ENCODE peak calls at places on chromosomes 1 and 21, in eight cellular contexts. P, K, X, B, D, J, G and L are unnamed samples.

GRCh38 chr1:117608213-117608612 is 2.4 kb downstream of the TENT5C start:
- DNase-seq in P (no peak), X (no peak), D (no peak), J (no peak), K (no peak), B (no peak), G (no peak), L (no peak)

GRCh38 chr1:5393591-5393990 is 598.6 kb downstream of the NPHP4 start:
- DNase-seq in K (no peak), B (no peak), D (no peak), P (no peak), G (no peak), J (no peak), X (no peak), L (no peak)

GRCh38 chr1:239657291-239657690 is 270.9 kb downstream of the CHRM3 start:
- DNase-seq in G (no peak), P (no peak), J (no peak), D (no peak), X (no peak), K (no peak), B (no peak), L (no peak)

GRCh38 chr1:192951961-192952460 is 107.1 kb downstream of the UCHL5 start:
- DNase-seq in X (peak; percentile 80), D (no peak), P (peak; percentile 87), G (peak; percentile 85), K (no peak), J (peak; percentile 55), B (peak; percentile 28), L (peak; percentile 85)

GRCh38 chr1:93029317-93029716 is 49.8 kb upstream of the MTF2 start:
- DNase-seq in J (no peak), B (no peak), G (no peak), K (no peak), D (no peak), P (no peak), X (no peak), L (no peak)

GRCh38 chr1:219324629-219325367 is 151.1 kb downstream of the LYPLAL1 start:
- DNase-seq in P (peak; percentile 87), B (no peak), D (no peak), K (no peak), X (peak; percentile 83), G (peak; percentile 92), J (peak; percentile 84), L (peak; percentile 96)

GRCh38 chr1:5947978-5948680 is 44.1 kb downstream of the NPHP4 start:
- DNase-seq in J (no peak), X (no peak), D (peak; percentile 17), K (peak; percentile 42), B (no peak), P (no peak), G (no peak), L (peak; percentile 32)

GRCh38 chr1:185679220-185679619 is 55.0 kb upstream of the HMCN1 start:
- DNase-seq in J (no peak), G (no peak), P (peak; percentile 8), X (no peak), K (no peak), D (no peak), B (no peak), L (no peak)

GRCh38 chr1:30414086-30414850 is 309.1 kb downstream of the MATN1 start:
- DNase-seq in G (no peak), P (no peak), B (no peak), X (no peak), D (no peak), J (no peak), K (peak; percentile 31), L (no peak)

GRCh38 chr21:28936036-28936435 is 56.6 kb downstream of the LTN1 start:
- DNase-seq in X (no peak), D (no peak), B (no peak), P (no peak), K (no peak), G (no peak), J (peak; percentile 55), L (no peak)

GRCh38 chr1:244354810-244355278 is 96.9 kb downstream of the ADSS2 start:
- DNase-seq in D (no peak), J (no peak), X (no peak), K (no peak), G (no peak), P (no peak), B (no peak), L (peak; percentile 8)
- H3K4me3 ChIP-seq in D (no peak overlapping the region), J (no peak overlapping the region), X (no peak overlapping the region), K (no peak overlapping the region), G (no peak overlapping the region), P (no peak overlapping the region), B (no peak overlapping the region), L (no peak overlapping the region)

DNA sequence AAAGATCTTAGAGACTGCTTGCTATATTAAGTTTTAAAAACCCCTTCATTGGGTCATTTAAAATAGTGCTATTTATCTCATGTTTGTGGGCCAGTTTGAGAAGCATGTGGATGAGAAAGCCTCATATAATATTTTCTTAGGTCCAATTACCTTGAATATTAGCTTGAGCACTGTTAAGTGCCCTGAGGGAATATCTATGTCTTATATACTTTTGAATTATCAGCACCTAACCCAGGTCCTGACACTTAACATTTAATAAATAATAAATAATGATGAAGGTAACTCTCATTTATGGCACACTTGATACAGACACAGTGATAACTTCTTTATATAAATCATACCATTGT is 293 bp upstream of the GBP2 start:
- DNase-seq in B (no peak), J (no peak), D (no peak), G (no peak), P (no peak), K (no peak), X (no peak), L (no peak)
- H3K4me3 ChIP-seq in B (no peak overlapping the region), J (no peak overlapping the region), D (peak overlapping the region; percentile 59), G (no peak overlapping the region), P (no peak overlapping the region), K (peak overlapping the region; percentile 63), X (peak overlapping the region; percentile 92), L (peak overlapping the region; percentile 70)

GRCh38 chr1:11784256-11784992 is 21.3 kb downstream of the MTHFR start:
- DNase-seq in X (no peak), D (no peak), P (no peak), K (no peak), G (no peak), J (no peak), B (no peak), L (no peak)
- H3K4me3 ChIP-seq in X (no peak overlapping the region), D (peak overlapping the region; percentile 43), P (peak overlapping the region; percentile 6), K (peak overlapping the region; percentile 35), G (no peak overlapping the region), J (no peak overlapping the region), B (no peak overlapping the region), L (peak overlapping the region; percentile 60)

DNA sequence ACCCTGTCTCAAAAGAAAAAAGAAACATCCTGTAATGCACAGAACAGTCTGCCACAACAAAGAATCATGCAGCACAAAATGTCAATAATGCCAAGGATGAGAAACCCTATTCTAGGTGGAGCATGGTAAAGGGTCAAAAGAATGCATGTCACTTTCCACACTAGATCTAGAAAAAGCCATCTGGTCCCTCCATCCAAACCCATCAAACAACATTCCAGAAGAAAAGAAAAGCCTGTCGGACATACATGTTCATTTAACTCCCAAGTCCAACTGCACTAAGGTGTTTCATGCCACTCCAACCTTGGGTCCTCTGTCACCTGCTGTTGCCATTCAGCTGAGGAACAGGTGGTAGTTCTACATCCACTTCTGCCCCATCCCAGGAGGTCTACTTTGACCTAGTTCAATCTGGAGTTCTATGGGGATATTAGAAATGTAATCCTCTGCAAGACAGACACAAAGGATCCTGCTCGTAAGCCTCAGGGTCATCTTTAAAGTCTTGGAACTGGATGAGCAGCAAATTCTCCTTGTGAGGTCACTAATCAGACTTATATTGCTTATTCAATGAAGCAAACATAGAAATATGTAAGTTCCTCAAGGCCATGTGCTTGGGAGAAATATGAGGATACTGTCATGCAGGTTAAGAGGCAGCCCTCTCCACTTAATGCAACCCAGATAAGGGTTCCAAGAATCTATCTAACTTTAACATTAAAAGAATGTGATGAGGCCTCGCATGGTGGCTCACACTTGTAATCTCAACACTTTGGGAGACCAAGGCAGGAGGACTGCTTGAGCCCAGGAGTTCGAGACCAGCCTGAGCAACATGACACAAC is 3.7 kb downstream of the DEDD start:
- DNase-seq in D (no peak), J (no peak), P (no peak), K (no peak), X (no peak), G (no peak), B (no peak), L (no peak)
- H3K4me3 ChIP-seq in D (no peak overlapping the region), J (no peak overlapping the region), P (no peak overlapping the region), K (no peak overlapping the region), X (no peak overlapping the region), G (no peak overlapping the region), B (no peak overlapping the region), L (no peak overlapping the region)

DNA sequence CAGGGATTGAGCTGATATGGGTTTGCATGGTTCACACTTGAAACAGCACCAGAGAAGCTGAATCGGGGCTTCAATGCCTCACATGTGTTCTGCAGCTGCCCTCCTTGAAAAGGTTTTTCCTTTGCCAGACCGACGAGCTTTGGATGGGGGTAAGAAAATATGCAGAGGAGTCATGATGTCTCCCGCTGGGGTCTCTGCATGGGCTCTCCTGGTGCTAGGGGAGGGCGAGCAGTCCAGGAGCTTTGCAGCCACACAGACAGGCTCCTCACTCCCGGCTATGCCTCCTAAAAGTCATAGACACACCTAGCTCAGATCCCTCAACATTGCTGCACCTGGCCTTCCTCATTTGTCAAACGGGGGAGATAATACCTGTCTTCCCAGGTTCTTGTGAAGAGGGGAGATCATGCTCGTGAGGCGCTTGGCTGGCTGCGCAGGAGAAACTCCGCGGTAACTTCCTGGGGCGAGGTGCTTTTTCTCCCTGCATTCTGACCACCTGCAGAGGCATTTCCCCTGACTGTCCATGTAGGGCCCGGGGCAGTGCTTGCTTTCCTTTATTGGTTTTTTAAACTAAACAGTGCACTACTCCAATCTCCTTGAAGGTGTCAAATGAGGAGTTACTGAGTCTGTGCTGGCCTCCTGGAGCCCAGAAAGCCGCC is 112.4 kb downstream of the PLXNA2 start:
- DNase-seq in K (no peak), J (no peak), G (peak; percentile 67), X (no peak), D (no peak), P (no peak), B (peak; percentile 26), L (no peak)
- H3K4me3 ChIP-seq in K (no peak overlapping the region), J (no peak overlapping the region), G (no peak overlapping the region), X (no peak overlapping the region), D (no peak overlapping the region), P (no peak overlapping the region), B (no peak overlapping the region), L (no peak overlapping the region)